ENCODE peak calls at places on chromosome 15, in four cellular contexts. M is HEK293T, R is WTC11, V is K562. C is an unnamed sample.

GRCh38 chr15:86044981-86045380 is 34.7 kb upstream of the AGBL1 start:
- DNase-seq in M (no peak), R (no peak), V (no peak), C (no peak)

GRCh38 chr15:100710744-100711478 is 108.5 kb downstream of the ASB7 start:
- DNase-seq in M (no peak), R (no peak), V (no peak), C (no peak)

GRCh38 chr15:69060041-69060481 is 45.6 kb downstream of the NOX5 start:
- DNase-seq in M (no peak), R (no peak), V (no peak), C (no peak)

GRCh38 chr15:95644476-95644875 is 686.0 kb upstream of the NR2F2 start:
- DNase-seq in M (no peak), R (no peak), V (peak), C (no peak)

GRCh38 chr15:55289573-55290360 is at the start of gene RAB27A:
- DNase-seq in M (peak), R (peak), V (peak), C (peak)

GRCh38 chr15:25683911-25684310 is 179.2 kb downstream of the ATP10A start:
- DNase-seq in M (no peak), R (peak), V (peak), C (no peak)

GRCh38 chr15:61989698-61990097 is 70.5 kb downstream of the VPS13C start:
- DNase-seq in M (no peak), R (no peak), V (peak), C (no peak)

GRCh38 chr15:79640206-79640605 is 208.1 kb downstream of the MINAR1 start:
- DNase-seq in M (no peak), R (no peak), V (no peak), C (peak)

GRCh38 chr15:90762109-90762508 is 45.0 kb downstream of the BLM start:
- DNase-seq in M (no peak), R (peak), V (no peak), C (no peak)

GRCh38 chr15:60964527-60964926 is 264.6 kb downstream of the RORA start:
- DNase-seq in M (no peak), R (no peak), V (no peak), C (no peak)

GRCh38 chr15:90062023-90062728 is 40.1 kb downstream of the IDH2 start:
- DNase-seq in M (no peak), R (peak), V (peak), C (no peak)

GRCh38 chr15:34659056-34659455 is 75.6 kb upstream of the GOLGA8B start:
- DNase-seq in M (no peak), R (no peak), V (no peak), C (no peak)

GRCh38 chr15:60316961-60317360 is 80.8 kb downstream of the ANXA2 start:
- DNase-seq in M (no peak), R (no peak), V (no peak), C (no peak)

GRCh38 chr15:67114046-67114445 is 48.6 kb downstream of the SMAD3 start:
- DNase-seq in M (no peak), R (no peak), V (no peak), C (no peak)

GRCh38 chr15:67108122-67108871 is 42.9 kb downstream of the SMAD3 start:
- DNase-seq in M (no peak), R (no peak), V (no peak), C (peak)

GRCh38 chr15:67110400-67110799 is 45.0 kb downstream of the SMAD3 start:
- DNase-seq in M (no peak), R (no peak), V (no peak), C (no peak)

GRCh38 chr15:67109141-67110034 is 44.0 kb downstream of the SMAD3 start:
- DNase-seq in M (no peak), R (no peak), V (no peak), C (peak)

GRCh38 chr15:67110958-67111864 is 45.8 kb downstream of the SMAD3 start:
- DNase-seq in M (no peak), R (no peak), V (no peak), C (no peak)
- TF ChIP-seq ELF4 in M (no peak), R (no peak), V (no peak), C (no peak)

DNA sequence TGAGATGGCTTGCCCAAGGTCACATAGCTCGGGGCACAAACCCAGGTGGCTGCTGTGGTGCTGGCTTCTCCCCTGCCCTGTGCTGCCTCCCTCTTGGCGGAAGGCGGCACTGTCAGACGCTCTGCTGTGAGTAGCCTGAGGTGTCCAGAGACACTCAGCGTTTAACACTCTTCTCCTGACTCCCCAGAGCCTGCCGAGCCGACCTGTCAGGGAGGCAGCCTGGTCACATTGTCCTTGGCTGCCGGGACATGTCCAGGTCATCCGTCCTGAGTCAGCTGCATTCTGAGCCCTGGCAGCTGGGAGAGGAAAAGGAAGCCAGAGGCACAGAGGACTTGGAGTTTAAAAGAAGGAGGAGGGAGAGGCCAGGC is 4.7 kb downstream of the LMAN1L start:
- DNase-seq in M (no peak), R (no peak), V (no peak), C (peak)
- TF ChIP-seq ELF4 in M (no peak), R (no peak), V (no peak), C (no peak)

GRCh38 chr15:99606646-99607045 is 40.9 kb downstream of the MEF2A start:
- DNase-seq in M (no peak), R (no peak), V (no peak), C (no peak)

GRCh38 chr15:99605990-99606389 is 40.2 kb downstream of the MEF2A start:
- DNase-seq in M (no peak), R (no peak), V (no peak), C (no peak)

GRCh38 chr15:99605490-99605931 is 39.7 kb downstream of the MEF2A start:
- DNase-seq in M (no peak), R (no peak), V (no peak), C (no peak)

GRCh38 chr15:99603828-99604227 is 38.0 kb downstream of the MEF2A start:
- DNase-seq in M (no peak), R (no peak), V (no peak), C (no peak)

DNA sequence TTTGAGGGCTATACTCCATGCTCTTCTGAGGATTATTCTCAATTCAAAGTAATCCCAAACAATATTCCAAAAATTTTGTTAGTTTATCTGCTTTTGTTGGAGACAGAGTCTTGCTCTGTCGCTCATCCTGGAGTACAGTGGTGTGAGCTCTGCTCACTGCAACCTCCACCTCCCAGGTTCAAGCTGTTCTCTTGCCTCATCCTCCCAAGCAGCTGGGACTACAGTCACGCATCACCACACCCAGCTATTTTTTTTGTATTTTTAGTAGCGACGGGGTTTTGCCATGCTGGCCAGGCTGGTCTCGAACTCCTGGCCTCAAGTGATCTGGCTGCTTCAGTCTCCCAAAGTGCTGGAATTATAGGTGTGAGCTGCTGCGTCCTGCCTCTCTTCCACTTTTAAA is 39.1 kb downstream of the MEF2A start:
- DNase-seq in M (no peak), R (no peak), V (no peak), C (no peak)
- TF ChIP-seq ELF4 in M (no peak), R (no peak), V (no peak), C (no peak)

GRCh38 chr15:22893881-22894280 is 55.4 kb downstream of the NIPA2 start:
- DNase-seq in M (no peak), R (no peak), V (no peak), C (no peak)
- TF ChIP-seq ELF4 in M (no peak), R (no peak), V (no peak), C (no peak)

DNA sequence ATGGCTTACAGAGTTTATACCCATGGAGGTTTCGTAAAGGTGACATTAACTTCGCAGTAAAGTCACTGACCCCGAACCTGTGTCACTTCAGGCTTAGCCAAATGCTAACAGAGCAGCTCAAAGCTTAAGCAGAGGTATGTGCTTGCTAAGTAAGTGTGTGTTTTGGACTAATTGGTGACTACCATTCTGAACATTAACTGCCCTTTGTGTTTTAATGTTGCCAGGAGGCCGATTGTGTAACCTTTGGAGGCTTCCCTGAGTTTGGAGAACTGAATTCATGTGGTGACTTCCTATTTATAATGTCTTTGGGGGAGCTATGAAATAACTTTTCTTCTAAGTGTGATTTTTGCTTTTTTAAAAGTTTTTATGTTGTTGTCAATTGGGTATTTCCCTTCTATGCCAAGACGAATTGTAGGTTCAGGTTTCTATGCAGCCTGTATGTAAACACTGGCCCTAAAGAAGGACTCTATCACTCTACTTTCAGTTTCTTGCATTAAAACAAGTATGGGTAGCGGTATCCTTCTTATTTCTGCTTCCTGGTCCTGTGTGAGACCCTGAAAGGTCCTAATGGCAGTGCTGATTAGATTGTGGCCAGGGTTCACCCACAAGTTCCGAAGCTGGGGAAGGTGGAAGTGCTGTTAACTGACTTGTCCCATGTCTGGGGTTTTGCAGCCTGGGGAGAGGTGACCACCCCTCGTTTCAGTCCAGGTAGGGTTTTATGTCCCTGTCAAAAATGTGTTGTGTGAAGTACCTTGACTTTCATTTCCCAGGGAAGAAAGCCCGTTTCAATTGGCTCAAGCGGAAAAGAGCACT is 86.3 kb downstream of the IGF1R start:
- DNase-seq in M (no peak), R (no peak), V (no peak), C (peak)
- TF ChIP-seq ELF4 in M (no peak), R (no peak), V (no peak), C (no peak)

GRCh38 chr15:93205413-93205812 is 116.4 kb upstream of the RGMA start:
- DNase-seq in M (no peak), R (no peak), V (no peak), C (no peak)
- TF ChIP-seq ELF4 in M (no peak), R (no peak), V (no peak), C (no peak)

GRCh38 chr15:63858881-63859280 is 25.1 kb upstream of the HERC1 start:
- DNase-seq in M (no peak), R (no peak), V (no peak), C (no peak)
- TF ChIP-seq ELF4 in M (no peak), R (no peak), V (no peak), C (no peak)

GRCh38 chr15:45184562-45185041 is 3.2 kb downstream of the SHF start:
- DNase-seq in M (no peak), R (no peak), V (no peak), C (no peak)

GRCh38 chr15:45183511-45183910 is 4.3 kb downstream of the SHF start:
- DNase-seq in M (no peak), R (no peak), V (no peak), C (no peak)

GRCh38 chr15:45186771-45187577 is 792 bp downstream of the SHF start:
- DNase-seq in M (no peak), R (peak), V (no peak), C (peak)

GRCh38 chr15:45185903-45186770 is 1.6 kb downstream of the SHF start:
- DNase-seq in M (no peak), R (no peak), V (no peak), C (no peak)

DNA sequence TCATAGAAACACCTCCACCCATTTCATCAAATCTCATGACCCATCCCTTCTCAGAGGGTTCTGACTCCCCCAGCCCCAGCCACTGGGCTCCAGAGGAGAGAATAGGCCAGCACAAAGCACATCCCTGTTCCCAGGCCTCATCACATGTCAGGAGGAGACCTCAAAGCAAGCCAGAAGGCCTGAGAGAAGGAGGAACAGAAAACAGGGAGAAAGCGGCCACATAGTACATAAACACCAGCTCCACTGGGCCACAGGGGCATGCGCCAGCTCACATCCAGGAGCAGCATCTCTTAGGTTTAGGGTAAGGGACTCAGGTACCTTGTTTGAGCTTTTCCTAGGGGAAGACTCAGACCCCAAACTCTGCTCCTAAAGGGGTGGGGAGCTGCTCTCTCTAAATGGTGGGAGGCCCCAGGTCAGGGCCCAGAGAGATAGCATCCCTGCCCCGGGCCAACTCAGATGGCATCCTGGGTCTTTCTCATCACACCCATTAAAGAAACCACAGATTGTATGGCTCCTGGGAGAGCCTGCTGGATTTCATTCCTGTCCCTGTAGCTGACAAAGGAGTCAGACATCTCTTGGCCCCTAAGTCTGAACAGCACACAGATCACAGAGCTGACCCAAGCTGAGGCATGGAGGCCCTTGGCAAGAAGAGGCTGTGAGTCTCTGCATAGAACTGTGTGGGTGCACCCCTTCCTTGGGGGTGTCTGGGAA is 2.5 kb downstream of the SHF start:
- DNase-seq in M (no peak), R (no peak), V (no peak), C (no peak)
- TF ChIP-seq ELF4 in M (no peak), R (no peak), V (no peak), C (no peak)

C was measured in HepG2.